ENCODE peak calls at places on chromosome 21, in nine cellular contexts. N, B, P, K, O, J, H, R and U are unnamed samples.

GRCh38 chr21:46063734-46064680 is 33.9 kb upstream of the COL6A2 start:
- DNase-seq in N (no peak), B (no peak), P (no peak), K (no peak), O (peak; percentile 17), J (no peak), H (no peak), R (no peak), U (no peak)

GRCh38 chr21:42009018-42009830 is 936 bp downstream of the ZBTB21 start:
- DNase-seq in N (peak; percentile 18), B (peak; percentile 6), P (peak; percentile 72), K (peak; percentile 62), O (peak; percentile 46), J (no peak), H (peak; percentile 36), R (peak; percentile 93), U (peak; percentile 65)

GRCh38 chr21:38223893-38224540 is 32.8 kb upstream of the KCNJ15 start:
- DNase-seq in N (no peak), B (no peak), P (no peak), K (peak; percentile 38), O (no peak), J (no peak), H (no peak), R (no peak), U (no peak)

GRCh38 chr21:42440187-42440792 is 36.6 kb downstream of the UBASH3A start:
- DNase-seq in N (no peak), B (no peak), P (no peak), K (no peak), O (no peak), J (no peak), H (no peak), R (peak; percentile 38), U (no peak)

GRCh38 chr21:42315296-42315891 is at the start of gene TFF3:
- DNase-seq in N (no peak), B (no peak), P (peak; percentile 58), K (no peak), O (no peak), J (peak; percentile 25), H (no peak), R (peak; percentile 79), U (no peak)

GRCh38 chr21:38327984-38328383 is 71.2 kb downstream of the KCNJ15 start:
- DNase-seq in N (no peak), B (no peak), P (no peak), K (no peak), O (no peak), J (no peak), H (no peak), R (no peak), U (no peak)

GRCh38 chr21:38671716-38672115 is 134.0 kb upstream of the ETS2 start:
- DNase-seq in N (no peak), B (no peak), P (no peak), K (no peak), O (no peak), J (no peak), H (no peak), R (no peak), U (no peak)

GRCh38 chr21:30502041-30502440 is at the start of gene KRTAP19-5:
- DNase-seq in N (no peak), B (no peak), P (no peak), K (no peak), O (no peak), J (no peak), H (no peak), R (no peak), U (no peak)

GRCh38 chr21:36981977-36982700 is 15.7 kb upstream of the HLCS start:
- DNase-seq in N (no peak), B (no peak), P (no peak), K (no peak), O (no peak), J (no peak), H (no peak), R (no peak), U (no peak)

GRCh38 chr21:32645261-32646182 is 33.3 kb upstream of the CFAP298 start:
- DNase-seq in N (no peak), B (no peak), P (no peak), K (peak; percentile 76), O (peak; percentile 67), J (no peak), H (no peak), R (no peak), U (no peak)

GRCh38 chr21:34091032-34091431 is 17.7 kb downstream of the MRPS6 start:
- DNase-seq in N (no peak), B (no peak), P (no peak), K (no peak), O (no peak), J (no peak), H (no peak), R (no peak), U (no peak)

GRCh38 chr21:43720539-43721224 is 1.8 kb downstream of the PDXK start:
- DNase-seq in N (no peak), B (no peak), P (no peak), K (no peak), O (peak; percentile 24), J (no peak), H (no peak), R (no peak), U (no peak)

GRCh38 chr21:26719750-26720149 is 125.5 kb downstream of the ADAMTS1 start:
- DNase-seq in N (no peak), B (no peak), P (no peak), K (no peak), O (no peak), J (no peak), H (no peak), R (no peak), U (no peak)

GRCh38 chr21:32813265-32813903 is 41.8 kb upstream of the PAXBP1 start:
- DNase-seq in N (no peak), B (no peak), P (no peak), K (peak; percentile 20), O (peak; percentile 46), J (no peak), H (no peak), R (no peak), U (no peak)

GRCh38 chr21:16678479-16678878 is 834.4 kb upstream of the CXADR start:
- DNase-seq in N (no peak), B (no peak), P (no peak), K (no peak), O (no peak), J (no peak), H (no peak), R (no peak), U (no peak)

GRCh38 chr21:34576043-34576466 is 38.9 kb downstream of the RCAN1 start:
- DNase-seq in N (no peak), B (no peak), P (no peak), K (no peak), O (no peak), J (no peak), H (no peak), R (no peak), U (no peak)

GRCh38 chr21:26739189-26739588 is 106.0 kb downstream of the ADAMTS1 start:
- DNase-seq in N (no peak), B (no peak), P (no peak), K (no peak), O (no peak), J (no peak), H (no peak), R (no peak), U (no peak)

GRCh38 chr21:44752701-44753235 is 41.4 kb upstream of the TSPEAR start:
- DNase-seq in N (no peak), B (no peak), P (no peak), K (peak; percentile 5), O (no peak), J (no peak), H (no peak), R (no peak), U (no peak)